ENCODE peak calls at places on chromosomes 2 and 18, in ten cellular contexts. One of them, this sample, is unnamed.

GRCh38 chr18:33440384-33441043 is at the start of gene CCDC178:
- DNase-seq in uterus: peak; percentile 14
- DNase-seq in stimulated activated CD8-positive, alpha-beta memory T cell treated with anti-CD3 and anti-CD28 coated beads, Interleukin-4, amount 100 ng/mL, for 1 hour: no peak
- DNase-seq in heart left ventricle: peak; percentile 5
- DNase-seq in thyroid gland: peak; percentile 66
- DNase-seq in CD4-positive, CD25-positive, alpha-beta regulatory T cell: no peak
- DNase-seq in GM03348: peak; percentile 35
- DNase-seq in NCI-H526: peak; percentile 58
- DNase-seq in activated naive CD4-positive, alpha-beta T cell: no peak
- DNase-seq in neural crest cell: peak; percentile 57
- DNase-seq in this sample: no peak

GRCh38 chr2:2328847-2329246 is 2.2 kb downstream of the MYT1L start:
- DNase-seq in uterus: no peak
- DNase-seq in stimulated activated CD8-positive, alpha-beta memory T cell treated with anti-CD3 and anti-CD28 coated beads, Interleukin-4, amount 100 ng/mL, for 1 hour: no peak
- DNase-seq in heart left ventricle: no peak
- DNase-seq in thyroid gland: peak; percentile 32
- DNase-seq in CD4-positive, CD25-positive, alpha-beta regulatory T cell: no peak
- DNase-seq in GM03348: no peak
- DNase-seq in NCI-H526: no peak
- DNase-seq in activated naive CD4-positive, alpha-beta T cell: no peak
- DNase-seq in neural crest cell: peak; percentile 56
- DNase-seq in this sample: no peak

GRCh38 chr2:10534514-10535250 is 86.6 kb upstream of the ODC1 start:
- DNase-seq in uterus: no peak
- DNase-seq in stimulated activated CD8-positive, alpha-beta memory T cell treated with anti-CD3 and anti-CD28 coated beads, Interleukin-4, amount 100 ng/mL, for 1 hour: no peak
- DNase-seq in heart left ventricle: no peak
- DNase-seq in thyroid gland: no peak
- DNase-seq in CD4-positive, CD25-positive, alpha-beta regulatory T cell: no peak
- DNase-seq in GM03348: no peak
- DNase-seq in NCI-H526: no peak
- DNase-seq in activated naive CD4-positive, alpha-beta T cell: no peak
- DNase-seq in neural crest cell: no peak
- DNase-seq in this sample: no peak

GRCh38 chr2:162266468-162266754 is 23.2 kb upstream of the FAP start:
- DNase-seq in uterus: no peak
- DNase-seq in stimulated activated CD8-positive, alpha-beta memory T cell treated with anti-CD3 and anti-CD28 coated beads, Interleukin-4, amount 100 ng/mL, for 1 hour: no peak
- DNase-seq in heart left ventricle: peak; percentile 35
- DNase-seq in thyroid gland: no peak
- DNase-seq in CD4-positive, CD25-positive, alpha-beta regulatory T cell: no peak
- DNase-seq in GM03348: no peak
- DNase-seq in NCI-H526: no peak
- DNase-seq in activated naive CD4-positive, alpha-beta T cell: no peak
- DNase-seq in neural crest cell: no peak
- DNase-seq in this sample: no peak

GRCh38 chr2:178008636-178009289 is 63.8 kb downstream of the PDE11A start:
- DNase-seq in uterus: no peak
- DNase-seq in stimulated activated CD8-positive, alpha-beta memory T cell treated with anti-CD3 and anti-CD28 coated beads, Interleukin-4, amount 100 ng/mL, for 1 hour: no peak
- DNase-seq in heart left ventricle: peak; percentile 46
- DNase-seq in thyroid gland: peak; percentile 76
- DNase-seq in CD4-positive, CD25-positive, alpha-beta regulatory T cell: no peak
- DNase-seq in GM03348: peak; percentile 13
- DNase-seq in NCI-H526: no peak
- DNase-seq in activated naive CD4-positive, alpha-beta T cell: no peak
- DNase-seq in neural crest cell: no peak
- DNase-seq in this sample: peak; percentile 37

GRCh38 chr2:101124684-101125366 is 26.4 kb downstream of the TBC1D8 start:
- DNase-seq in uterus: peak; percentile 84
- DNase-seq in stimulated activated CD8-positive, alpha-beta memory T cell treated with anti-CD3 and anti-CD28 coated beads, Interleukin-4, amount 100 ng/mL, for 1 hour: no peak
- DNase-seq in heart left ventricle: peak; percentile 62
- DNase-seq in thyroid gland: peak; percentile 57
- DNase-seq in CD4-positive, CD25-positive, alpha-beta regulatory T cell: no peak
- DNase-seq in GM03348: peak; percentile 81
- DNase-seq in NCI-H526: no peak
- DNase-seq in activated naive CD4-positive, alpha-beta T cell: no peak
- DNase-seq in neural crest cell: no peak
- DNase-seq in this sample: peak; percentile 92

GRCh38 chr2:177545981-177546600 is 153.5 kb downstream of the AGPS start:
- DNase-seq in uterus: no peak
- DNase-seq in stimulated activated CD8-positive, alpha-beta memory T cell treated with anti-CD3 and anti-CD28 coated beads, Interleukin-4, amount 100 ng/mL, for 1 hour: no peak
- DNase-seq in heart left ventricle: no peak
- DNase-seq in thyroid gland: no peak
- DNase-seq in CD4-positive, CD25-positive, alpha-beta regulatory T cell: no peak
- DNase-seq in GM03348: no peak
- DNase-seq in NCI-H526: no peak
- DNase-seq in activated naive CD4-positive, alpha-beta T cell: no peak
- DNase-seq in neural crest cell: no peak
- DNase-seq in this sample: no peak

GRCh38 chr18:46416706-46417638 is 240.0 kb downstream of the LOXHD1 start:
- DNase-seq in uterus: no peak
- DNase-seq in stimulated activated CD8-positive, alpha-beta memory T cell treated with anti-CD3 and anti-CD28 coated beads, Interleukin-4, amount 100 ng/mL, for 1 hour: no peak
- DNase-seq in heart left ventricle: no peak
- DNase-seq in thyroid gland: no peak
- DNase-seq in CD4-positive, CD25-positive, alpha-beta regulatory T cell: no peak
- DNase-seq in GM03348: no peak
- DNase-seq in NCI-H526: no peak
- DNase-seq in activated naive CD4-positive, alpha-beta T cell: no peak
- DNase-seq in neural crest cell: no peak
- DNase-seq in this sample: no peak

GRCh38 chr2:80510716-80511115 is 206.2 kb upstream of the LRRTM1 start:
- DNase-seq in uterus: no peak
- DNase-seq in stimulated activated CD8-positive, alpha-beta memory T cell treated with anti-CD3 and anti-CD28 coated beads, Interleukin-4, amount 100 ng/mL, for 1 hour: no peak
- DNase-seq in heart left ventricle: no peak
- DNase-seq in thyroid gland: no peak
- DNase-seq in CD4-positive, CD25-positive, alpha-beta regulatory T cell: no peak
- DNase-seq in GM03348: no peak
- DNase-seq in NCI-H526: no peak
- DNase-seq in activated naive CD4-positive, alpha-beta T cell: no peak
- DNase-seq in neural crest cell: no peak
- DNase-seq in this sample: no peak

GRCh38 chr2:197165020-197165419 is 145.6 kb downstream of the ANKRD44 start:
- DNase-seq in uterus: no peak
- DNase-seq in stimulated activated CD8-positive, alpha-beta memory T cell treated with anti-CD3 and anti-CD28 coated beads, Interleukin-4, amount 100 ng/mL, for 1 hour: no peak
- DNase-seq in heart left ventricle: no peak
- DNase-seq in thyroid gland: peak; percentile 35
- DNase-seq in CD4-positive, CD25-positive, alpha-beta regulatory T cell: no peak
- DNase-seq in GM03348: no peak
- DNase-seq in NCI-H526: no peak
- DNase-seq in activated naive CD4-positive, alpha-beta T cell: no peak
- DNase-seq in neural crest cell: no peak
- DNase-seq in this sample: no peak

GRCh38 chr2:69995511-69995910 is 34.1 kb upstream of the ASPRV1 start:
- DNase-seq in uterus: no peak
- DNase-seq in stimulated activated CD8-positive, alpha-beta memory T cell treated with anti-CD3 and anti-CD28 coated beads, Interleukin-4, amount 100 ng/mL, for 1 hour: no peak
- DNase-seq in heart left ventricle: no peak
- DNase-seq in thyroid gland: no peak
- DNase-seq in CD4-positive, CD25-positive, alpha-beta regulatory T cell: no peak
- DNase-seq in GM03348: no peak
- DNase-seq in NCI-H526: no peak
- DNase-seq in activated naive CD4-positive, alpha-beta T cell: no peak
- DNase-seq in neural crest cell: no peak
- DNase-seq in this sample: no peak

GRCh38 chr2:108583903-108584520 is 49.7 kb downstream of the LIMS1 start:
- DNase-seq in uterus: peak; percentile 76
- DNase-seq in stimulated activated CD8-positive, alpha-beta memory T cell treated with anti-CD3 and anti-CD28 coated beads, Interleukin-4, amount 100 ng/mL, for 1 hour: peak; percentile 4
- DNase-seq in heart left ventricle: peak; percentile 74
- DNase-seq in thyroid gland: peak; percentile 62
- DNase-seq in CD4-positive, CD25-positive, alpha-beta regulatory T cell: peak; percentile 66
- DNase-seq in GM03348: peak; percentile 81
- DNase-seq in NCI-H526: peak; percentile 82
- DNase-seq in activated naive CD4-positive, alpha-beta T cell: peak; percentile 21
- DNase-seq in neural crest cell: peak; percentile 55
- DNase-seq in this sample: peak; percentile 81